ENCODE peak calls at places on chromosome 17, in six cellular contexts. E is GM18507; T is activated T-cell treated with anti-CD3 and anti-CD28 coated beads, Interleukin-2, amount 50 U/mL, for 4 hours; G is NCI-H1092; O is A549; I is astrocyte of the spinal cord. D is an unnamed sample.
A peak's percentile ranks its signal among the peaks of the same experiment; 100 is the strongest.

GRCh38 chr17:2952174-2952845 is 111.1 kb downstream of the OR1D5 start:
- DNase-seq in E (no peak), T (no peak), G (no peak), O (no peak), I (no peak), D (no peak)

GRCh38 chr17:76138234-76138895 is 2.7 kb downstream of the FOXJ1 start:
- DNase-seq in E (no peak), T (no peak), G (peak; percentile 16), O (peak; percentile 66), I (no peak), D (no peak)

GRCh38 chr17:35046740-35047283 is 16.7 kb downstream of the RFFL start:
- DNase-seq in E (no peak), T (peak; percentile 53), G (no peak), O (no peak), I (peak; percentile 88), D (no peak)

GRCh38 chr17:63911657-63912100 is 621 bp upstream of the CSHL1 start:
- DNase-seq in E (no peak), T (peak; percentile 63), G (no peak), O (peak; percentile 63), I (no peak), D (peak; percentile 60)

GRCh38 chr17:378068-378467 is 25.5 kb upstream of the RPH3AL start:
- DNase-seq in E (no peak), T (no peak), G (no peak), O (no peak), I (no peak), D (peak; percentile 33)

GRCh38 chr17:81166033-81166472 is at the start of gene AATK:
- DNase-seq in E (no peak), T (no peak), G (no peak), O (no peak), I (no peak), D (no peak)

GRCh38 chr17:18377437-18378204 is at the start of gene EVPLL:
- DNase-seq in E (no peak), T (no peak), G (no peak), O (peak; percentile 43), I (no peak), D (peak; percentile 84)

GRCh38 chr17:46977348-46977747 is 1.7 kb downstream of the RPRML start:
- DNase-seq in E (no peak), T (no peak), G (peak; percentile 8), O (peak; percentile 73), I (no peak), D (peak; percentile 28)

GRCh38 chr17:58534901-58535421 is 20.5 kb upstream of the MTMR4 start:
- DNase-seq in E (no peak), T (no peak), G (no peak), O (peak; percentile 93), I (peak; percentile 20), D (peak; percentile 19)

GRCh38 chr17:75244133-75244866 is 17.1 kb downstream of the GGA3 start:
- DNase-seq in E (no peak), T (no peak), G (no peak), O (no peak), I (no peak), D (no peak)